ENCODE peak calls at places on chromosomes 13 and 19, in seven cellular contexts. Z is mammary epithelial cell, Y is PC-3, D is mesendoderm, V is IMR-90, N is GM23248, I is A549. S is an unnamed sample.

GRCh38 chr19:7679017-7679720 is 1.5 kb upstream of the TRAPPC5 start:
- DNase-seq in Z (no peak), Y (peak), D (no peak), V (no peak), N (no peak), I (peak), S (peak)

GRCh38 chr13:51148952-51149573 is 38.0 kb upstream of the C13orf42 start:
- DNase-seq in Z (peak), Y (peak), D (peak), V (peak), N (peak), I (peak), S (peak)

GRCh38 chr13:69935043-69935442 is 172.6 kb upstream of the ATXN8OS start:
- DNase-seq in Z (peak), Y (peak), D (peak), V (no peak), N (no peak), I (peak), S (peak)

GRCh38 chr13:88022826-88023225 is 351.7 kb downstream of the SLITRK5 start:
- DNase-seq in Z (no peak), Y (no peak), D (no peak), V (no peak), N (no peak), I (no peak), S (no peak)

GRCh38 chr13:75587679-75588078 is 38.1 kb downstream of the UCHL3 start:
- DNase-seq in Z (peak), Y (no peak), D (peak), V (peak), N (no peak), I (no peak), S (no peak)

GRCh38 chr13:28601581-28601980 is 57.3 kb upstream of the POMP start:
- DNase-seq in Z (no peak), Y (no peak), D (no peak), V (no peak), N (no peak), I (no peak), S (no peak)

GRCh38 chr19:57850553-57851017 is 926 bp downstream of the ZNF587 start:
- DNase-seq in Z (peak), Y (peak), D (peak), V (peak), N (peak), I (peak), S (peak)

GRCh38 chr13:44921478-44921877 is 67.8 kb downstream of the NUFIP1 start:
- DNase-seq in Z (no peak), Y (no peak), D (no peak), V (no peak), N (peak), I (no peak), S (no peak)

GRCh38 chr13:46684287-46685001 is 112.5 kb downstream of the ESD start:
- DNase-seq in Z (no peak), Y (no peak), D (peak), V (no peak), N (no peak), I (no peak), S (no peak)

GRCh38 chr19:42201489-42202289 is 15.8 kb downstream of the DEDD2 start:
- DNase-seq in Z (no peak), Y (no peak), D (no peak), V (no peak), N (no peak), I (no peak), S (peak)

GRCh38 chr13:40059540-40060232 is 404.2 kb downstream of the COG6 start:
- DNase-seq in Z (peak), Y (no peak), D (no peak), V (no peak), N (peak), I (no peak), S (no peak)

GRCh38 chr13:69828527-69828926 is 279.1 kb upstream of the ATXN8OS start:
- DNase-seq in Z (no peak), Y (no peak), D (peak), V (no peak), N (no peak), I (no peak), S (no peak)

GRCh38 chr19:35712910-35713845 is 4.6 kb upstream of the KMT2B start:
- DNase-seq in Z (no peak), Y (no peak), D (no peak), V (no peak), N (no peak), I (no peak), S (peak)

GRCh38 chr13:89856512-89856911 is 1491.0 kb upstream of the MIR17HG start:
- DNase-seq in Z (no peak), Y (no peak), D (peak), V (no peak), N (no peak), I (no peak), S (no peak)

GRCh38 chr19:342801-343421 is 1.7 kb downstream of the MIER2 start:
- DNase-seq in Z (peak), Y (peak), D (no peak), V (peak), N (peak), I (no peak), S (peak)

GRCh38 chr13:72127031-72127430 is 260.0 kb upstream of the DACH1 start:
- DNase-seq in Z (peak), Y (peak), D (peak), V (no peak), N (no peak), I (no peak), S (no peak)

GRCh38 chr19:4829001-4829712 is 2.4 kb downstream of the TICAM1 start:
- DNase-seq in Z (no peak), Y (no peak), D (no peak), V (no peak), N (no peak), I (no peak), S (peak)

GRCh38 chr13:79779761-79780160 is 298.8 kb downstream of the NDFIP2 start:
- DNase-seq in Z (peak), Y (peak), D (peak), V (peak), N (peak), I (no peak), S (no peak)

GRCh38 chr19:43777163-43777700 is 3.5 kb downstream of the KCNN4 start:
- DNase-seq in Z (peak), Y (no peak), D (no peak), V (peak), N (peak), I (no peak), S (no peak)

GRCh38 chr13:106467406-106468122 is 67.9 kb downstream of the EFNB2 start:
- DNase-seq in Z (no peak), Y (no peak), D (peak), V (no peak), N (no peak), I (no peak), S (no peak)

GRCh38 chr19:39533003-39533512 is 406 bp upstream of the EID2B start:
- DNase-seq in Z (no peak), Y (no peak), D (no peak), V (no peak), N (no peak), I (no peak), S (no peak)
- H3K4me2 ChIP-seq in Z (peak), Y (peak), D (no peak), V (no peak), N (no peak), I (peak), S (peak)

GRCh38 chr13:42046448-42046847 is 2.0 kb upstream of the DGKH start:
- DNase-seq in Z (no peak), Y (no peak), D (no peak), V (no peak), N (no peak), I (no peak), S (no peak)

GRCh38 chr13:42048625-42049453 is at the start of gene DGKH:
- DNase-seq in Z (peak), Y (peak), D (peak), V (peak), N (peak), I (peak), S (peak)

GRCh38 chr13:42047561-42048322 is 706 bp upstream of the DGKH start:
- DNase-seq in Z (peak), Y (peak), D (peak), V (peak), N (peak), I (peak), S (peak)

GRCh38 chr13:42049454-42049780 is 969 bp downstream of the DGKH start:
- DNase-seq in Z (no peak), Y (no peak), D (no peak), V (no peak), N (no peak), I (no peak), S (peak)

GRCh38 chr13:42048323-42048624 is 174 bp upstream of the DGKH start:
- DNase-seq in Z (no peak), Y (no peak), D (no peak), V (no peak), N (peak), I (no peak), S (no peak)
- H3K4me2 ChIP-seq in Z (peak), Y (peak), D (peak), V (peak), N (peak), I (peak), S (peak)

GRCh38 chr13:23946067-23946466 is 48.8 kb upstream of the C1QTNF9B start:
- DNase-seq in Z (no peak), Y (no peak), D (no peak), V (no peak), N (no peak), I (no peak), S (no peak)
- H3K4me2 ChIP-seq in Z (no peak), Y (no peak), D (no peak), V (no peak), N (no peak), I (no peak), S (no peak)

GRCh38 chr19:50477751-50478515 is 1.3 kb upstream of the GARIN5A start:
- DNase-seq in Z (no peak), Y (no peak), D (no peak), V (no peak), N (no peak), I (no peak), S (no peak)
- H3K4me2 ChIP-seq in Z (peak), Y (peak), D (no peak), V (no peak), N (peak), I (peak), S (peak)

GRCh38 chr13:102402292-102402691 is 444 bp upstream of the FGF14 start:
- DNase-seq in Z (no peak), Y (no peak), D (peak), V (peak), N (peak), I (no peak), S (no peak)
- H3K4me2 ChIP-seq in Z (peak), Y (no peak), D (peak), V (peak), N (peak), I (peak), S (no peak)

DNA sequence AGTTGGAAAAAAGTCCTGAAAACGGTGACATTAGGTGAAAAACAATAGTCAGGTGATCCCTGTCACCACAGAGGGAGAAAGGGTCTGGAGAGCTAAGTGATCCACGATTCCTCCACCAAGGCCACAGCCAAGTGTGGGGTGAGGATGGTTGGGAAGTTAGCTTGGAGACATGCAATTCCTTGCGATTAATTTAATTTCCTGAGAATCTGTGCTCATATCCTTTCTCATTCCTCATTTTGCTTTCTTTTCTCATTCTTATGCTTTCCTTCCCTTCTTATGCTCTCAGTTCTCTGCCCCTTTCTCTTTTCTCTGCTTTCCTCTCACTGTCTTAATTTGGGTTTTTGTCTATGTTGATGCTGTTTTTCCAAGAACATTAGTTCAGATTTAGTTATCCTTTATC is 68.8 kb downstream of the GPC5 start:
- DNase-seq in Z (no peak), Y (no peak), D (no peak), V (no peak), N (no peak), I (no peak), S (no peak)
- H3K4me2 ChIP-seq in Z (no peak), Y (no peak), D (no peak), V (no peak), N (no peak), I (no peak), S (no peak)

DNA sequence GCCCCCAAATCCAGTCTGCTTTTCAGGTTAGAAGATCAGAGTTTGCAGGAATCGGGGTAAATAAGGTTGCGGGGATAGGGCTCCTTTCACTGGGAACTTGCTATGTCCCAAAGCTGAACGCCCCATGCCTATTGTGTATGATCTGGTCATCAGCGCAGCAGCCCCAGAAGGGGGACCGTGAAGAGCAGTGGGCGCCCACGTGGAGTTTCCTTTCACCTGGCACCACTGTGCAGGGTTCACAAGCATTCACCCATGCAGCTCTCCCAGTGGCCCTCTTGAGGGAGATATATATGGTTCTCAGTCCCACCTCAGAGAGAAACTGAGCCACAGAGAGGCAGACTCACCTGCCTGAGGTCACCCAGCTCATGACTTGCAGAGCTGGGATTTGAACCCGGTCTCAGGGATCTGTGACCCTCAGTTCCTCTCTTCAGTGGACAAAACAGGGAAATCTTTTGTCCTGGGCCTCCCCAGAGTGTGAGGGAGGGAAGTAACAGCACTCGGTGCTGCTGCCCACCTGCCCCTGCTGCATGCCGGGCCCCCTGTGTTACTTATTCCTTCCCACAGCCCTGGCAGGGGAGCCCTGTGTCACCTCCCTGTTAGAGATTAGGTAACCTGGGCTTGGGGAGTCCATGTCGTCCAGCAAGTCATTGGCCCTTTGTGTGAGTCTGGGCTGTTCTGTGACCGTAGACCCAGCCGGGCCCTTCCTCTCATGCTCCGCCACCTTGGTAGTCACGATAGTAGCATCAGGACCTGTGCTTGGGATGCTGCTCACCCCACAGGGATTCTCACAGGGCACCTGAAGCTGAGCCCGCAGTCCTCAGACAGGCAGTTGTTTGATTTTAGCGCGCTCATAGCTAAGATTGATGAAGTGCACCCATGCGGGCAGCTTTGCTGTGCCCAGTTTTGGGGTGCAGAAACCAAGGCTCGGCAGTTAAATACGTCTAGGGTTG is 27.9 kb downstream of the PPP5C start:
- DNase-seq in Z (no peak), Y (no peak), D (no peak), V (no peak), N (no peak), I (no peak), S (no peak)
- H3K4me2 ChIP-seq in Z (peak), Y (peak), D (no peak), V (no peak), N (no peak), I (peak), S (no peak)

GRCh38 chr19:50195224-50195623 is 8.2 kb upstream of the MYH14 start:
- DNase-seq in Z (no peak), Y (no peak), D (no peak), V (no peak), N (no peak), I (no peak), S (no peak)
- H3K4me2 ChIP-seq in Z (no peak), Y (no peak), D (no peak), V (no peak), N (no peak), I (no peak), S (no peak)

GRCh38 chr13:110305949-110306339 is 1.0 kb downstream of the COL4A1 start:
- DNase-seq in Z (no peak), Y (peak), D (no peak), V (no peak), N (peak), I (no peak), S (no peak)

GRCh38 chr13:110306960-110307696 is at the start of the genes COL4A1 and COL4A2:
- DNase-seq in Z (peak), Y (peak), D (peak), V (peak), N (peak), I (peak), S (no peak)

GRCh38 chr13:110305544-110305943 is 1.4 kb downstream of the COL4A1 start:
- DNase-seq in Z (no peak), Y (no peak), D (peak), V (no peak), N (no peak), I (no peak), S (no peak)

GRCh38 chr13:110307697-110308376 is 753 bp downstream of the COL4A2 start:
- DNase-seq in Z (peak), Y (no peak), D (peak), V (peak), N (peak), I (peak), S (no peak)

DNA sequence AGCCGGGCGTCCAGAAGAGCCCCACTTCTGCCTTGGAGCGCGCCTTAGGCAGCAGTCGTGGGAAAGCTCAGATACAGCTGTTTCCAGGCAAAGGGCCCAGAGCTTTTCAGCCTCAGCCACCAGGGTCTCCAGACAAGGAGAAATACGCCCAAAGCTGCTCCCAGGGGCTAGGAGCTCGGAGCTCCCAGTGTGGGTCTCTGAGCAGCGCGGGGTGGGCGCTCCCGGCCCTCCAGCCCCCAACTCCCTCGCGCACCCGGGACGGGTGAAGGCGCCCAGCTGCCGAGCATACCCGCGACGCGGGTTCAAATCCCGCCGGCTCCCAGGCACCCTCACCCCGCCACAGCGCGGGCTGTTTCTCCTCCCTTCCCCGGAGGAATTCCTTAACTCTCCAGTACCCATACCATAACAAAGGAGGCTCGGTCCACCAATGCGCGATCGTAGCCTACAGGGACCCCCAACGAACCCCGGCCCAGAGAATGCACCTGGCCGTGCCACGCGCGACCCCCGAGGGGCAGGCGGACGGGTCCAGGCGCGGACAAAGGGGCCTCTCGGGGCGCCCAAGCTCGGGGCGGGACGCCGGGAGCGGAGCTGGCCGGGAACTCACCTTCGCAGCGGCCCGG is 507 bp downstream of the COL4A1 start:
- DNase-seq in Z (no peak), Y (no peak), D (peak), V (no peak), N (peak), I (no peak), S (no peak)
- H3K4me2 ChIP-seq in Z (peak), Y (peak), D (peak), V (peak), N (peak), I (peak), S (no peak)

GRCh38 chr19:37902668-37903067 is 3.7 kb downstream of the WDR87 start:
- DNase-seq in Z (peak), Y (peak), D (peak), V (peak), N (peak), I (peak), S (peak)
- H3K4me2 ChIP-seq in Z (no peak), Y (no peak), D (no peak), V (no peak), N (no peak), I (no peak), S (no peak)

S was measured in Karpas-422.